ENCODE peak calls at places on chromosomes 16 and 17, in ten cellular contexts. R is fibroblast of lung, D is heart left ventricle, W is fibroblast of the aortic adventitia, Y is tibial artery, A is AG04449, S is psoas muscle, I is prostate gland, T is MM.1S, F is AG10803. H is an unnamed sample.

GRCh38 chr16:1960665-1961630 is 1.6 kb downstream of the NDUFB10 start:
- DNase-seq in R (peak), D (no peak), W (peak), Y (no peak), A (no peak), S (no peak), I (no peak), T (no peak), F (peak), H (no peak)

GRCh38 chr17:77442976-77443742 is 302.4 kb downstream of the SEC14L1 start:
- DNase-seq in R (no peak), D (no peak), W (peak), Y (no peak), A (no peak), S (no peak), I (no peak), T (no peak), F (no peak), H (no peak)

GRCh38 chr17:34386925-34387550 is 24.0 kb upstream of the CCL1 start:
- DNase-seq in R (peak), D (no peak), W (peak), Y (no peak), A (no peak), S (no peak), I (no peak), T (peak), F (no peak), H (no peak)

GRCh38 chr17:73639926-73640325 is 4.3 kb downstream of the SDK2 start:
- DNase-seq in R (no peak), D (no peak), W (no peak), Y (peak), A (no peak), S (no peak), I (peak), T (no peak), F (no peak), H (peak)

GRCh38 chr16:5621826-5622225 is 524.2 kb upstream of the EEF2KMT start:
- DNase-seq in R (no peak), D (no peak), W (peak), Y (no peak), A (no peak), S (no peak), I (no peak), T (no peak), F (no peak), H (no peak)

GRCh38 chr16:59558679-59559078 is 824.6 kb upstream of the GOT2 start:
- DNase-seq in R (no peak), D (no peak), W (no peak), Y (no peak), A (no peak), S (no peak), I (no peak), T (no peak), F (no peak), H (no peak)

GRCh38 chr17:9021158-9021984 is at the start of gene NTN1:
- DNase-seq in R (peak), D (peak), W (peak), Y (peak), A (no peak), S (peak), I (peak), T (peak), F (peak), H (no peak)

GRCh38 chr17:19538095-19539039 is 4.7 kb downstream of the SLC47A1 start:
- DNase-seq in R (no peak), D (no peak), W (no peak), Y (no peak), A (no peak), S (peak), I (no peak), T (peak), F (no peak), H (no peak)

GRCh38 chr16:66409156-66409555 is 17.9 kb upstream of the BEAN1 start:
- DNase-seq in R (peak), D (no peak), W (peak), Y (no peak), A (no peak), S (no peak), I (no peak), T (no peak), F (peak), H (no peak)

GRCh38 chr17:50848691-50849090 is 13.3 kb downstream of the WFIKKN2 start:
- DNase-seq in R (no peak), D (no peak), W (no peak), Y (no peak), A (no peak), S (no peak), I (no peak), T (no peak), F (no peak), H (no peak)

GRCh38 chr16:84616515-84616914 is 1.4 kb downstream of the COTL1 start:
- DNase-seq in R (no peak), D (no peak), W (no peak), Y (no peak), A (no peak), S (no peak), I (no peak), T (no peak), F (no peak), H (no peak)

GRCh38 chr17:1797323-1797722 is 32.4 kb downstream of the SMYD4 start:
- DNase-seq in R (no peak), D (no peak), W (no peak), Y (no peak), A (no peak), S (no peak), I (no peak), T (no peak), F (no peak), H (no peak)

GRCh38 chr17:59964455-59965328 is at the start of gene RNFT1:
- DNase-seq in R (peak), D (peak), W (peak), Y (peak), A (no peak), S (peak), I (peak), T (peak), F (peak), H (peak)

GRCh38 chr17:11668633-11669032 is 70.4 kb downstream of the DNAH9 start:
- DNase-seq in R (no peak), D (no peak), W (no peak), Y (no peak), A (no peak), S (no peak), I (no peak), T (no peak), F (no peak), H (no peak)

GRCh38 chr16:86952769-86953168 is 364.4 kb downstream of the C16orf95 start:
- DNase-seq in R (peak), D (no peak), W (no peak), Y (no peak), A (no peak), S (no peak), I (no peak), T (no peak), F (no peak), H (no peak)

GRCh38 chr16:82801361-82801760 is 174.6 kb downstream of the CDH13 start:
- DNase-seq in R (peak), D (no peak), W (no peak), Y (no peak), A (no peak), S (no peak), I (no peak), T (no peak), F (peak), H (no peak)

GRCh38 chr17:1977583-1978395 is 47.3 kb downstream of the RTN4RL1 start:
- DNase-seq in R (no peak), D (no peak), W (no peak), Y (no peak), A (no peak), S (no peak), I (no peak), T (no peak), F (no peak), H (no peak)

GRCh38 chr17:57467226-57467625 is 210.9 kb downstream of the MSI2 start:
- DNase-seq in R (no peak), D (no peak), W (no peak), Y (no peak), A (no peak), S (no peak), I (no peak), T (no peak), F (no peak), H (no peak)

GRCh38 chr16:1193143-1193824 is 31.8 kb downstream of the TPSG1 start:
- DNase-seq in R (peak), D (no peak), W (no peak), Y (no peak), A (no peak), S (no peak), I (no peak), T (no peak), F (no peak), H (no peak)

GRCh38 chr17:57665128-57665527 is 80.0 kb downstream of the CCDC182 start:
- DNase-seq in R (no peak), D (no peak), W (no peak), Y (peak), A (no peak), S (no peak), I (no peak), T (no peak), F (no peak), H (peak)

GRCh38 chr16:47503936-47504335 is 42.8 kb downstream of the PHKB start:
- DNase-seq in R (peak), D (no peak), W (no peak), Y (no peak), A (no peak), S (no peak), I (no peak), T (no peak), F (no peak), H (no peak)

GRCh38 chr16:63806794-63807506 is 1314.9 kb downstream of the CDH11 start:
- DNase-seq in R (no peak), D (no peak), W (no peak), Y (no peak), A (no peak), S (no peak), I (no peak), T (no peak), F (no peak), H (no peak)

GRCh38 chr16:20241321-20241720 is 86.0 kb downstream of the GP2 start:
- DNase-seq in R (no peak), D (no peak), W (no peak), Y (no peak), A (no peak), S (no peak), I (no peak), T (no peak), F (no peak), H (no peak)

GRCh38 chr16:71441348-71441781 is 489 bp downstream of the TLE7 start:
- DNase-seq in R (no peak), D (no peak), W (no peak), Y (no peak), A (no peak), S (no peak), I (no peak), T (no peak), F (no peak), H (no peak)

GRCh38 chr17:65660078-65660477 is 98.6 kb upstream of the AXIN2 start:
- DNase-seq in R (no peak), D (no peak), W (no peak), Y (no peak), A (no peak), S (no peak), I (no peak), T (no peak), F (no peak), H (no peak)

GRCh38 chr17:78375401-78376079 is 2.9 kb upstream of the PGS1 start:
- DNase-seq in R (peak), D (no peak), W (peak), Y (no peak), A (no peak), S (peak), I (no peak), T (no peak), F (peak), H (no peak)

GRCh38 chr17:53492532-53492931 is 330.2 kb upstream of the KIF2B start:
- DNase-seq in R (no peak), D (no peak), W (no peak), Y (no peak), A (no peak), S (no peak), I (no peak), T (no peak), F (no peak), H (no peak)

GRCh38 chr16:70720431-70721201 is 34.8 kb upstream of the MTSS2 start:
- DNase-seq in R (no peak), D (no peak), W (no peak), Y (no peak), A (no peak), S (no peak), I (no peak), T (no peak), F (no peak), H (no peak)

GRCh38 chr16:24670623-24671454 is 58.6 kb upstream of the TNRC6A start:
- DNase-seq in R (peak), D (peak), W (peak), Y (peak), A (no peak), S (peak), I (no peak), T (no peak), F (peak), H (no peak)

GRCh38 chr17:47203984-47204721 is 5.0 kb upstream of the MYL4 start:
- DNase-seq in R (peak), D (no peak), W (no peak), Y (no peak), A (no peak), S (no peak), I (no peak), T (peak), F (peak), H (no peak)

GRCh38 chr16:47956881-47957280 is 198.9 kb downstream of the ABCC12 start:
- DNase-seq in R (no peak), D (no peak), W (no peak), Y (no peak), A (no peak), S (no peak), I (no peak), T (no peak), F (no peak), H (no peak)

GRCh38 chr17:8469964-8470363 is 34.3 kb downstream of the NDEL1 start:
- DNase-seq in R (no peak), D (no peak), W (no peak), Y (no peak), A (no peak), S (no peak), I (no peak), T (no peak), F (no peak), H (no peak)

GRCh38 chr17:56861899-56862298 is 27.9 kb downstream of the DGKE start:
- DNase-seq in R (no peak), D (no peak), W (no peak), Y (no peak), A (no peak), S (no peak), I (no peak), T (no peak), F (no peak), H (no peak)

GRCh38 chr16:72856797-72857196 is 191.1 kb downstream of the ZFHX3 start:
- DNase-seq in R (no peak), D (no peak), W (no peak), Y (peak), A (no peak), S (no peak), I (no peak), T (no peak), F (no peak), H (no peak)
- TF ChIP-seq CTCF in R (no peak), D (peak), W (peak), Y (no peak), A (peak), S (peak), I (no peak), T (peak), F (peak), H (peak)

GRCh38 chr16:22232277-22233049 is 26.4 kb downstream of the EEF2K start:
- DNase-seq in R (peak), D (peak), W (no peak), Y (no peak), A (no peak), S (no peak), I (peak), T (no peak), F (no peak), H (peak)
- H3K4me3 ChIP-seq in R (no peak), D (no peak), W (no peak), Y (no peak), A (no peak), S (no peak), I (no peak), T (no peak), F (no peak), H (peak)

GRCh38 chr17:18025596-18026407 is 13.2 kb downstream of the ATPAF2 start:
- DNase-seq in R (peak), D (no peak), W (peak), Y (peak), A (no peak), S (no peak), I (no peak), T (no peak), F (peak), H (no peak)

GRCh38 chr17:18027280-18027679 is 11.7 kb downstream of the ATPAF2 start:
- DNase-seq in R (no peak), D (no peak), W (no peak), Y (peak), A (no peak), S (peak), I (no peak), T (no peak), F (no peak), H (no peak)

GRCh38 chr17:18028114-18028513 is 10.9 kb downstream of the ATPAF2 start:
- DNase-seq in R (no peak), D (no peak), W (no peak), Y (peak), A (no peak), S (no peak), I (no peak), T (no peak), F (no peak), H (no peak)

GRCh38 chr17:18028684-18029540 is 10.1 kb downstream of the ATPAF2 start:
- DNase-seq in R (no peak), D (no peak), W (no peak), Y (peak), A (no peak), S (no peak), I (no peak), T (no peak), F (no peak), H (no peak)

DNA sequence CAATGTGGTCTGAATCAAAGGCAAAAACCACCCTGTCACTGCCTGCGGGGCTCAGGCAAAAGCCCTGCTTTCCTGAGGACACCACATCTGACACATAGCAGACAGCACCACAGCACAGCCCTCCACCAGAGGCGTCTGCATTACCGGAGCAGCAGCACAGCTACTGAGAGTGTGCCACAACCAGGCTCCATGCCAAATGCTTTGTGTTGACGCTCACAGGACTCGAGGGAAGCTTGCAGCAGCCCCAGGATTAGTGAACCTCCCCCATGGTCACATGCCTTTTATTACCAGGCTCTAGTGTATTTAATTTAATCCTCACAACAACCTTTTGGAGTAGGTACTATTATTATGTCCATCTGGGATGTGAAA is 12.6 kb downstream of the ATPAF2 start:
- DNase-seq in R (peak), D (peak), W (peak), Y (peak), A (peak), S (peak), I (no peak), T (no peak), F (peak), H (no peak)
- TF ChIP-seq CTCF in R (no peak), D (no peak), W (no peak), Y (no peak), A (peak), S (no peak), I (no peak), T (no peak), F (peak), H (no peak)

DNA sequence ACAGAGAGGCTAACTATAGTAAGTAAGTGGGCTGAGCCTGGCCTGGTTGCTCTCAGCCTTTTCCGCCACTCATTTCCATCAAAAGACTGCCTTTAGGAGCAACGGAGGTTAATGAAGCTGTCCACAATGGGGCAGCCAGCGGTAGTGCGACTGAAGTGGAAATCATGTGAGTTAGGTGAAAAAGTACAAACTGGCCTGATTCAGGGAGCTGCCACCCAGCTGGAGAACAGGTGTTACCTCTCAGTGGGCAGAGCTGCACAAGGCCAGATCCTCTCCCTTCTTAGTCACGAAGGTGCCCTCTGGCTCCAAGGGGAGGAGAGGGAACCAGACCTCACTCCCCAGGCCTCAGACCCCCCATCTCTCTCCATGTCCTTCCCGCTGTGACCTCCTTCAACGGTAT is 34.4 kb upstream of the CDRT4 start:
- DNase-seq in R (no peak), D (no peak), W (no peak), Y (no peak), A (no peak), S (no peak), I (no peak), T (no peak), F (no peak), H (no peak)
- H3K4me3 ChIP-seq in R (no peak), D (no peak), W (no peak), Y (no peak), A (no peak), S (no peak), I (no peak), T (no peak), F (no peak), H (no peak)

GRCh38 chr17:48550313-48551205 is 5.7 kb upstream of the HOXB2 start:
- DNase-seq in R (peak), D (no peak), W (no peak), Y (no peak), A (no peak), S (no peak), I (no peak), T (no peak), F (no peak), H (no peak)
- TF ChIP-seq CTCF in R (peak), D (no peak), W (peak), Y (no peak), A (peak), S (no peak), I (no peak), T (no peak), F (peak), H (no peak)

GRCh38 chr17:55575058-55575606 is 63.9 kb upstream of the SMIM36 start:
- DNase-seq in R (no peak), D (no peak), W (no peak), Y (no peak), A (no peak), S (no peak), I (no peak), T (no peak), F (no peak), H (no peak)
- H3K4me3 ChIP-seq in R (no peak), D (no peak), W (no peak), Y (no peak), A (no peak), S (no peak), I (no peak), T (no peak), F (no peak), H (no peak)

DNA sequence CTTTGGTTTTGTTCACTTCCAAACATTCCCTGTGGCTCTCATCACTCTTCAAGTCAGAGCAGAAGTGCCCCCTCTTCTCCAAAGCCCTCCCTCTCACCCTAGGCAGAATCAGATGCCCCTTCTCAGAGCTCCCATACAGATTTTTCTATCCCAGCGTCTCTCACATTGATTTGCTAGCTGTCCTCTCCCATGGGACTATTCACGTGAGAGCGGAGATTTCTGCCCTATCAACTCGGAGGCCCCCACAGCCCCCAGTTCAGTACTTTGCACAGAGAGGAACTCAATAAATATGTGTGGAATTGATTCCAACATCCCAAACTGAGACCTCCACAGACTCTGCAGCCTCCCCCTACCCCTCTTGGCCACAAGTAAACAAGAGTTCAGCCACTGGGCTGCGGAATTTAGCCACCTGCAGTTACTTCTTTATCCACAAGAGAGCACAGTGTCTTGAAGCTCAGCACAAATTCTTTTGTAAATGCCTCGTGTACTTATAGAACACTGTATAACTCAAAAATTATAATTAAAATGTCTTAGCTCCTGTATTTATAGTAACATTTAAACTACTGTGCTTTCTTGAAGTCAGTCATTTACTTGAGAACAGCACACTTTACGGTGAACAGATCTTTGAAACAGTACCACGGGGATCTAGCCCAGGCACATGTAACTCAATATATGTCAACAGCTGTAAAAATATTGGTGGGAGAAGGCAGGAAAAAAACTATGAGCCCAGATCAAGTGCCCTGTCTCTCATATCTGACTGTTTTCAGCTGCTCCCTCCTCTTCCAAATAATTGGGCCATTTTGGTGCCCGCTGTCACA is 182.9 kb downstream of the C16orf78 start:
- DNase-seq in R (peak), D (no peak), W (peak), Y (no peak), A (peak), S (no peak), I (no peak), T (peak), F (peak), H (peak)
- TF ChIP-seq CTCF in R (peak), D (peak), W (peak), Y (peak), A (peak), S (peak), I (no peak), T (peak), F (peak), H (peak)

GRCh38 chr17:80360396-80360795 is 54.6 kb upstream of the ENDOV start:
- DNase-seq in R (no peak), D (no peak), W (no peak), Y (peak), A (no peak), S (no peak), I (no peak), T (no peak), F (no peak), H (no peak)
- H3K4me3 ChIP-seq in R (no peak), D (no peak), W (no peak), Y (no peak), A (no peak), S (no peak), I (no peak), T (no peak), F (no peak), H (no peak)

H was measured in LNCaP clone FGC.